ENCODE peak calls at places on chromosomes 16 and 17, in seven cellular contexts. M is smooth muscle cell of the brain vasculature; Q is B cell; R is T follicular helper cell; X is endodermal cell; J is activated T-cell treated with anti-CD3 and anti-CD28 coated beads, Interleukin-2, amount 50 U/mL, for 24 hours; H is effector memory CD8-positive, alpha-beta T cell. L is an unnamed sample.

GRCh38 chr17:70588003-70588402 is 418.7 kb downstream of the KCNJ2 start:
- DNase-seq in M (no peak), Q (no peak), R (no peak), X (no peak), J (no peak), H (no peak), L (no peak)

GRCh38 chr17:29042679-29043538 is at the start of gene PIPOX:
- DNase-seq in M (peak; percentile 64), Q (no peak), R (no peak), X (peak; percentile 94), J (no peak), H (no peak), L (no peak)

GRCh38 chr16:68617735-68618134 is 27.4 kb upstream of the CDH3 start:
- DNase-seq in M (no peak), Q (no peak), R (no peak), X (no peak), J (no peak), H (no peak), L (no peak)

GRCh38 chr16:30958164-30959083 is 870 bp downstream of the SETD1A start:
- DNase-seq in M (no peak), Q (peak; percentile 95), R (peak; percentile 57), X (peak; percentile 87), J (no peak), H (no peak), L (no peak)

GRCh38 chr16:77300232-77300631 is 101.0 kb downstream of the SYCE1L start:
- DNase-seq in M (no peak), Q (no peak), R (no peak), X (no peak), J (no peak), H (no peak), L (no peak)

GRCh38 chr17:59699218-59699617 is 8.0 kb downstream of the PTRH2 start:
- DNase-seq in M (no peak), Q (no peak), R (no peak), X (no peak), J (no peak), H (no peak), L (no peak)

GRCh38 chr17:41680426-41681040 is 8.2 kb upstream of the EIF1 start:
- DNase-seq in M (no peak), Q (no peak), R (no peak), X (peak; percentile 52), J (no peak), H (no peak), L (no peak)

GRCh38 chr17:68011199-68011665 is 15.0 kb upstream of the C17orf58 start:
- DNase-seq in M (no peak), Q (peak; percentile 58), R (peak; percentile 31), X (peak; percentile 96), J (peak; percentile 76), H (peak; percentile 63), L (peak; percentile 43)

GRCh38 chr17:3683054-3683511 is 12.9 kb downstream of the P2RX5 start:
- DNase-seq in M (no peak), Q (peak; percentile 89), R (peak; percentile 33), X (peak; percentile 92), J (peak; percentile 76), H (peak; percentile 62), L (peak; percentile 48)

GRCh38 chr17:36705651-36706436 is 104.5 kb downstream of the MRM1 start:
- DNase-seq in M (no peak), Q (peak; percentile 65), R (no peak), X (peak; percentile 93), J (peak; percentile 68), H (peak; percentile 51), L (peak; percentile 36)

GRCh38 chr17:45382226-45382625 is 50.4 kb downstream of the ARHGAP27 start:
- DNase-seq in M (no peak), Q (no peak), R (no peak), X (no peak), J (no peak), H (no peak), L (no peak)

GRCh38 chr17:58969156-58969555 is 137.5 kb downstream of the TRIM37 start:
- DNase-seq in M (no peak), Q (no peak), R (no peak), X (no peak), J (no peak), H (no peak), L (no peak)

GRCh38 chr16:27977966-27978365 is 85.5 kb downstream of the GSG1L start:
- DNase-seq in M (no peak), Q (no peak), R (no peak), X (no peak), J (no peak), H (no peak), L (no peak)

GRCh38 chr17:27038676-27039075 is 255.2 kb upstream of the WSB1 start:
- DNase-seq in M (no peak), Q (no peak), R (no peak), X (peak; percentile 45), J (no peak), H (no peak), L (no peak)

GRCh38 chr17:80297996-80298560 is 37.4 kb downstream of the RNF213 start:
- DNase-seq in M (no peak), Q (no peak), R (no peak), X (no peak), J (no peak), H (no peak), L (no peak)

GRCh38 chr16:11896776-11897175 is 19.0 kb downstream of the GSPT1 start:
- DNase-seq in M (peak; percentile 24), Q (no peak), R (no peak), X (no peak), J (no peak), H (no peak), L (no peak)

L was measured in central memory CD4-positive, alpha-beta T cell.